ENCODE peak calls at places on chromosomes 12 and 14, in four cellular contexts. Y is NCI-H510A, H is endothelial cell, B is adipocyte. L is an unnamed sample.

GRCh38 chr12:131229426-131230339 is 276.0 kb downstream of the ADGRD1 start:
- DNase-seq in Y (no peak), H (peak), B (no peak), L (no peak)

GRCh38 chr12:92574046-92574783 is 128.6 kb upstream of the PLEKHG7 start:
- DNase-seq in Y (no peak), H (peak), B (no peak), L (no peak)

GRCh38 chr12:67025543-67026114 is 243.5 kb upstream of the CAND1 start:
- DNase-seq in Y (no peak), H (peak), B (peak), L (peak)

GRCh38 chr14:102215071-102215470 is 75.4 kb downstream of the WDR20 start:
- DNase-seq in Y (peak), H (no peak), B (no peak), L (no peak)

GRCh38 chr12:71178162-71178561 is 20.4 kb upstream of the TSPAN8 start:
- DNase-seq in Y (no peak), H (no peak), B (no peak), L (no peak)

GRCh38 chr12:52007158-52007921 is 594 bp downstream of the TAMALIN start:
- DNase-seq in Y (no peak), H (no peak), B (peak), L (peak)

GRCh38 chr12:106245767-106246166 is 2.1 kb downstream of the CKAP4 start:
- DNase-seq in Y (no peak), H (no peak), B (peak), L (no peak)

GRCh38 chr12:116376354-116377193 is 99.1 kb upstream of the MED13L start:
- DNase-seq in Y (peak), H (no peak), B (peak), L (no peak)

GRCh38 chr12:70671698-70672097 is 34.5 kb upstream of the PTPRB start:
- DNase-seq in Y (no peak), H (no peak), B (no peak), L (no peak)

GRCh38 chr12:13455765-13456164 is 259.2 kb downstream of the EMP1 start:
- DNase-seq in Y (no peak), H (no peak), B (no peak), L (no peak)

GRCh38 chr12:27981874-27982273 is 9.3 kb upstream of the PTHLH start:
- DNase-seq in Y (no peak), H (no peak), B (peak), L (no peak)

GRCh38 chr14:34059925-34060746 is 109.3 kb upstream of the EGLN3 start:
- DNase-seq in Y (peak), H (peak), B (peak), L (peak)

GRCh38 chr14:65320661-65321308 is 91.7 kb upstream of the FUT8 start:
- DNase-seq in Y (no peak), H (no peak), B (no peak), L (no peak)

GRCh38 chr14:23530360-23531055 is 21.1 kb downstream of the ZFHX2 start:
- DNase-seq in Y (no peak), H (no peak), B (no peak), L (no peak)

L was measured in GM13976.